ENCODE peak calls at places on chromosomes 3 and 15, in six cellular contexts. W, X, D, C, Y and F are unnamed samples.

GRCh38 chr3:36060950-36061349 is 319.4 kb upstream of the STAC start:
- DNase-seq in Y (no peak), C (no peak), X (no peak), W (no peak), D (no peak), F (no peak)

GRCh38 chr3:16148783-16149182 is 25.7 kb upstream of the GALNT15 start:
- DNase-seq in D (no peak), X (no peak), Y (peak), C (no peak), W (no peak), F (no peak)

GRCh38 chr15:41219381-41219780 is 11.2 kb downstream of the EXD1 start:
- DNase-seq in X (no peak), D (no peak), Y (no peak), W (no peak), C (no peak), F (no peak)

GRCh38 chr15:88454231-88454630 is 13.0 kb downstream of the MRPL46 start:
- DNase-seq in X (no peak), D (no peak), Y (no peak), C (no peak), W (no peak), F (no peak)

GRCh38 chr3:57942872-57943283 is 65.3 kb upstream of the FLNB start:
- DNase-seq in C (no peak), D (no peak), Y (no peak), W (no peak), X (no peak), F (no peak)

GRCh38 chr15:81195339-81195864 is 1.3 kb upstream of the IL16 start:
- DNase-seq in D (no peak), C (peak), Y (no peak), X (no peak), W (no peak), F (no peak)

GRCh38 chr3:150830745-150831144 is 67.8 kb upstream of the SIAH2 start:
- DNase-seq in W (no peak), C (no peak), Y (no peak), D (no peak), X (no peak), F (no peak)

GRCh38 chr3:42071720-42072582 is 19.2 kb upstream of the TRAK1 start:
- DNase-seq in C (peak), X (no peak), W (no peak), Y (peak), D (no peak), F (no peak)

GRCh38 chr3:197353001-197353866 is 54.8 kb upstream of the DLG1 start:
- DNase-seq in C (no peak), W (no peak), X (no peak), Y (no peak), D (no peak), F (no peak)

GRCh38 chr15:80923668-80924067 is 66.0 kb downstream of the MESD start:
- DNase-seq in X (no peak), Y (no peak), C (no peak), D (no peak), W (no peak), F (peak)

GRCh38 chr3:33218446-33219174 is at the start of gene SUSD5:
- DNase-seq in D (no peak), C (no peak), W (peak), Y (peak), X (no peak), F (peak)

GRCh38 chr15:90064931-90065681 is 37.2 kb downstream of the IDH2 start:
- DNase-seq in X (no peak), Y (no peak), W (no peak), C (no peak), D (no peak), F (no peak)

GRCh38 chr3:15052335-15053242 is 12.5 kb downstream of the MRPS25 start:
- DNase-seq in X (no peak), D (no peak), W (no peak), C (no peak), Y (no peak), F (no peak)

GRCh38 chr15:85584791-85585360 is 204.5 kb downstream of the AKAP13 start:
- DNase-seq in X (no peak), C (no peak), W (no peak), D (no peak), Y (no peak), F (no peak)

GRCh38 chr3:184761120-184761841 is 49.4 kb upstream of the MAGEF1 start:
- DNase-seq in C (no peak), D (no peak), Y (no peak), X (no peak), W (no peak), F (no peak)

GRCh38 chr15:93570571-93570970 is 481.6 kb upstream of the RGMA start:
- DNase-seq in C (no peak), X (no peak), D (no peak), Y (no peak), W (no peak), F (no peak)

GRCh38 chr3:18633002-18633401 is 207.9 kb upstream of the SATB1 start:
- DNase-seq in W (no peak), X (no peak), D (no peak), Y (no peak), C (no peak), F (no peak)

GRCh38 chr15:94327356-94327936 is 96.1 kb downstream of the MCTP2 start:
- DNase-seq in Y (no peak), D (peak), X (no peak), C (no peak), W (peak), F (no peak)

GRCh38 chr15:65796610-65797012 is 4.5 kb upstream of the DENND4A start:
- DNase-seq in W (no peak), Y (no peak), D (no peak), C (no peak), X (no peak), F (no peak)

GRCh38 chr15:41115088-41115651 is 910 bp downstream of the INO80 start:
- DNase-seq in D (no peak), Y (peak), X (no peak), C (no peak), W (no peak), F (no peak)

GRCh38 chr3:172142074-172143059 is 103.0 kb downstream of the FNDC3B start:
- DNase-seq in C (no peak), Y (no peak), W (no peak), X (no peak), D (no peak), F (no peak)

GRCh38 chr15:51322622-51323296 is 15.6 kb downstream of the CYP19A1 start:
- DNase-seq in C (no peak), W (no peak), X (no peak), D (no peak), Y (no peak), F (no peak)

GRCh38 chr3:76096036-76096435 is 310.7 kb upstream of the ZNF717 start:
- DNase-seq in C (no peak), X (no peak), W (no peak), D (no peak), Y (no peak), F (no peak)

GRCh38 chr3:148360046-148360445 is 337.7 kb upstream of the AGTR1 start:
- DNase-seq in C (no peak), D (no peak), W (no peak), X (no peak), Y (no peak), F (no peak)

GRCh38 chr3:155391104-155391503 is 97.6 kb upstream of the STRIT1 start:
- DNase-seq in Y (no peak), W (no peak), X (no peak), D (no peak), C (no peak), F (no peak)

GRCh38 chr3:52535411-52536111 is 844 bp upstream of the UQCC5 start:
- DNase-seq in D (no peak), C (no peak), X (no peak), Y (no peak), W (no peak), F (no peak)

GRCh38 chr3:32113981-32114566 is 7.7 kb downstream of the GPD1L start:
- DNase-seq in Y (no peak), W (no peak), X (no peak), C (no peak), D (no peak), F (no peak)